ENCODE peak calls at places on chromosomes 4 and X, in five cellular contexts. S, T, E, M and P are unnamed samples.

GRCh38 chr4:7052923-7053715 is 9.9 kb downstream of the TADA2B start:
- DNase-seq in S (peak; percentile 67), T (no peak), E (no peak), M (no peak), P (no peak)

GRCh38 chr4:10032625-10033024 is 11.3 kb upstream of the SLC2A9 start:
- DNase-seq in S (peak; percentile 41), T (no peak), E (no peak), M (no peak), P (no peak)

GRCh38 chr4:125677665-125678307 is 363.0 kb downstream of the FAT4 start:
- DNase-seq in S (no peak), T (no peak), E (no peak), M (no peak), P (no peak)

GRCh38 chr4:78482281-78482680 is 69.3 kb upstream of the ANXA3 start:
- DNase-seq in S (no peak), T (no peak), E (no peak), M (no peak), P (no peak)

GRCh38 chrX:103831342-103831802 is 685 bp downstream of the RAB9B start:
- DNase-seq in S (no peak), T (no peak), E (peak; percentile 74), M (peak; percentile 82), P (no peak)

GRCh38 chrX:124346064-124346876 is at the start of gene SH2D1A:
- DNase-seq in S (no peak), T (no peak), E (no peak), M (no peak), P (no peak)

GRCh38 chr4:1512738-1513660 is 106.8 kb upstream of the NKX1-1 start:
- DNase-seq in S (no peak), T (no peak), E (peak; percentile 23), M (no peak), P (no peak)

GRCh38 chr4:26700110-26700509 is 116.2 kb downstream of the TBC1D19 start:
- DNase-seq in S (no peak), T (no peak), E (no peak), M (no peak), P (no peak)

GRCh38 chr4:44558206-44558605 is 93.2 kb downstream of the YIPF7 start:
- DNase-seq in S (no peak), T (no peak), E (no peak), M (no peak), P (no peak)